ENCODE peak calls at places on chromosome X, in four cellular contexts. E is K562, Q is A549, P is HepG2. W is an unnamed sample.
A peak's percentile ranks its signal among the peaks of the same experiment; 100 is the strongest.

GRCh38 chrX:25001808-25002657 is 13.7 kb downstream of the ARX start:
- DNase-seq in P (no peak), Q (no peak), E (no peak), W (peak; percentile 33)

GRCh38 chrX:72526534-72527508 is 45.8 kb downstream of the HDAC8 start:
- DNase-seq in P (no peak), Q (no peak), E (no peak), W (no peak)

GRCh38 chrX:32293962-32294708 is 917.2 kb downstream of the DMD start:
- DNase-seq in Q (no peak), E (no peak), P (no peak), W (no peak)

GRCh38 chrX:138191998-138192397 is 519.5 kb downstream of the FGF13 start:
- DNase-seq in P (peak; percentile 4), E (peak; percentile 20), Q (no peak), W (peak; percentile 40)

GRCh38 chrX:74923942-74924448 is 1.3 kb downstream of the NEXMIF start:
- DNase-seq in E (no peak), P (no peak), Q (no peak), W (peak; percentile 15)

GRCh38 chrX:56313308-56313707 is 81.2 kb downstream of the KLF8 start:
- DNase-seq in E (no peak), Q (no peak), P (no peak), W (no peak)

GRCh38 chrX:117851025-117851424 is 265.6 kb downstream of the KLHL13 start:
- DNase-seq in P (no peak), Q (no peak), E (no peak), W (no peak)

GRCh38 chrX:141314441-141314840 is 72.1 kb upstream of the SPANXC start:
- DNase-seq in P (no peak), E (no peak), Q (no peak), W (no peak)

GRCh38 chrX:71143508-71143907 is 1.1 kb upstream of the NLGN3 start:
- DNase-seq in E (no peak), Q (no peak), P (no peak), W (no peak)

GRCh38 chrX:154321624-154322023 is 26.0 kb downstream of the TKTL1 start:
- DNase-seq in Q (no peak), P (peak; percentile 5), E (no peak), W (no peak)

GRCh38 chrX:70664726-70665125 is 220.1 kb downstream of the DLG3 start:
- DNase-seq in Q (peak; percentile 6), E (no peak), P (peak; percentile 19), W (no peak)

GRCh38 chrX:5876984-5877655 is 351.5 kb downstream of the NLGN4X start:
- DNase-seq in E (no peak), Q (peak; percentile 0), P (peak; percentile 0), W (peak; percentile 31)

GRCh38 chrX:12153741-12154140 is 15.5 kb downstream of the FRMPD4 start:
- DNase-seq in Q (no peak), P (no peak), E (no peak), W (no peak)

DNA sequence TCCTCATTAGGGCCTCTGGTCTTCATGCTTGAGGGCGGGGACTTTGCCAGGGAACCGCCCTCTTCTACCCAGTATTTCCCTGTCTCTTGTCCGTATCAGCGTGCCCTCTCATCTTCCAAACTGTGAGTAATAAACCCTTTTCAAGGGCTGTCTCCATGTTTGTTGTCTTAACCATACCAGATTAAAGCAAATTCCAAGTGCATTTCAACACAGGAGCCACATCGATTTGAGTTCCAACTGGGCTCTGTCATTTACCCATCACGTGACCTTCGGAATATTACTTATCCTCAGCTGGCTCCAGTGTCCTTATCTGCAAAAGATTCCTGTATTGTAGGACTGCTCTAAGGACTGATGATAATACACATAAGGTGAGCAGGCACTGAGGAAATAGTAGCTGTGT is 6.4 kb upstream of the PHEX start:
- DNase-seq in Q (no peak), E (no peak), P (peak; percentile 46), W (no peak)
- TF ChIP-seq HMGXB4 in Q (no peak), E (no peak), P (no peak), W (no peak)

GRCh38 chrX:96835660-96836289 is 47.9 kb upstream of the RPA4 start:
- DNase-seq in E (no peak), P (no peak), Q (no peak), W (no peak)
- TF ChIP-seq HMGXB4 in E (no peak), P (no peak), Q (no peak), W (no peak)

DNA sequence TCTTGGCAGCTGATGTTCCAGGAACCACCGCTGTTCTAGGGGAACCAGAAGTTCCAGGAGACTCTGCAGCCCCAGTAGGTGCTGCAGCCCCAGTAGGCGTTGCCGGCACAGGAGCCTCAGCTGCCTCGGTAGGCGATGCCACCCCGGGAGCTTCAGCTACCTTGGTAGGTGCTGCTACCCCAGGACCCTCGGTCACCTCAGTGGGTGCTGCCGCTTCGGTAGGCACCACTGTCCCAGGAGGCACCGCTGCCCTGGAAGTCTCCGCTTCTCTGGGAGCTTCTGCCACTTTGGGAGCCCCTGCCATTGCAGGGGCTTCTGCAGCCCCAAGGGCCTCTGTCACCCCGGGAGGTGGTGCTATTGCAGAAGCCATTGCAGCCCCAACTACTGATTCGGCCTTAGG is 2.8 kb downstream of the ARMCX2 start:
- DNase-seq in Q (no peak), E (no peak), P (no peak), W (no peak)
- TF ChIP-seq HMGXB4 in Q (no peak), E (no peak), P (no peak), W (no peak)

GRCh38 chrX:38102875-38103274 is 96.5 kb downstream of the SYTL5 start:
- DNase-seq in Q (no peak), P (no peak), E (no peak), W (no peak)
- TF ChIP-seq HMGXB4 in Q (no peak), P (no peak), E (no peak), W (no peak)

DNA sequence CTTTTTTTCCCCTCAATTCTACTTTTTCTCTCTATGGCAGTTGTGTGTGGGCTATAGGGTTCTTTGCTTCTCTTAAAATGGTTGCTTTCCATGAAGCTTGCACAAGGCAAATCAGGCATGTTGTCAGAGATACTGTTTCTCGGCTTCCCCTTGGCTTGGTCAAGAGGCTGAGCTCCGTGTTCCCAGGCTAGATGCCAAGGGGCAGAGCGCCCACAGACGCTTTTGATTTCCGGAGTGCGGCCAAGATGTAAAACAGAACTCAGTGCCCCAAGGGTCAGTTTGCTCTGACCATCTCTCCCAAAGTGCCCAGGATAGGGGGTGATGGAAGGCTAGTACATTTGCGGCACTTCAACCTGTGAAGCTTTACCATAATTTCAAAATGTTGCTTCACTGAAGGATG is 64.2 kb upstream of the DIPK2B start:
- DNase-seq in Q (no peak), E (no peak), P (no peak), W (no peak)
- TF ChIP-seq HMGXB4 in Q (no peak), E (no peak), P (no peak), W (no peak)

GRCh38 chrX:107454302-107454701 is 4.8 kb downstream of the FRMPD3 start:
- DNase-seq in Q (no peak), P (no peak), E (no peak), W (no peak)
- TF ChIP-seq HMGXB4 in Q (no peak), P (no peak), E (no peak), W (no peak)

DNA sequence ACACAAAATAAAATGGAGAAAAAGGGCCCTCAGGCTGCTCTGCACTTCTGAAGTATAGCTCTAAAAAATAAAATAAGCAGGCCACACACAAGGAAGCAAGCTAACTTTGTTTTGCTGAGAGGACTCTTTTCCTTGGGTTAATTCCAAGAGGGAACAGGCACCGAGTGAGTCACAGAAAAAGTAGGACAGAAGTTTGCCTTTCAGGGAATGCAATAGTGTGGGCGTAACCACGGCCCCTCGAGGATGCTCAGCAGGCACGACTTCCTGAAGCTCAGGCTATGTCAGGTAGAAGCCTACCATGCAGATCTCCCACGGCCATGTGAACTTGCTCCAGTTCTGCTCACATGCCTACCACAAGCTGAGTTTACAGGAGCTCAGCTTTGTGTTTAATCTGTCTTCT is 22.1 kb downstream of the PPP1R2C start:
- DNase-seq in E (no peak), Q (peak; percentile 1), P (no peak), W (no peak)
- TF ChIP-seq HMGXB4 in E (no peak), Q (no peak), P (no peak), W (no peak)

DNA sequence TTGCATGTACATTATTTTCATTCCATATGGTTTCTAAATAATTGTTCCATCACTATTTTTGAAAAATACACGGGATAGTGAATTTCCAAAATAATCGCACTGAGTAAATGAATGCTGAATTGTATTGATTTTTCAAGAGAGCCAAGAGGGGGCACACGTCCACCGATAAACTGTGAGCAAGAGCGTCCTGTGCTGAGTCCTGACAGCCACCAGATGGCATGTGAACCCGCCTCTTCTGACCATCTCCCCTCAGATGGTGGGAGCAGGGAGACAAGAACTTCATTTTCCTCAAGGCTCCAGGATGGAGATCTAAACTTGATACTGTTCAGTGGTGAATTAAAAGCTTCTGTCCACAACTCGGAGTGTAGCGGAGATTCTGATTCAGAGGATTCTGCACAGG is 30.6 kb upstream of the IL9R start:
- DNase-seq in E (peak; percentile 60), Q (peak; percentile 22), P (peak; percentile 54), W (peak; percentile 39)
- TF ChIP-seq HMGXB4 in E (no peak), Q (no peak), P (no peak), W (no peak)

GRCh38 chrX:49192722-49193328 is 6.7 kb upstream of the PRICKLE3 start:
- DNase-seq in P (no peak), Q (no peak), E (peak; percentile 45), W (peak; percentile 49)
- TF ChIP-seq HMGXB4 in P (no peak), Q (no peak), E (no peak), W (no peak)

W was measured in WTC11.